ENCODE peak calls at places on chromosomes 16 and 17, in four cellular contexts. Z is fibroblast of lung, B is tibial nerve, V is colonic mucosa. P is an unnamed sample.
A peak's percentile ranks its signal among the peaks of the same experiment; 100 is the strongest.

GRCh38 chr17:42459256-42459982 is 741 bp downstream of the ATP6V0A1 start:
- DNase-seq in B (peak; percentile 64), Z (peak; percentile 65), V (peak; percentile 70), P (peak; percentile 62)

GRCh38 chr17:8121531-8122390 is 2.1 kb downstream of the HES7 start:
- DNase-seq in V (peak; percentile 65), B (no peak), Z (peak; percentile 72), P (peak; percentile 17)

GRCh38 chr17:18160128-18160856 is 23.3 kb upstream of the ALKBH5 start:
- DNase-seq in B (no peak), Z (no peak), V (no peak), P (no peak)

GRCh38 chr16:68590201-68590994 is 51.3 kb downstream of the ZFP90 start:
- DNase-seq in V (peak; percentile 69), B (no peak), Z (peak; percentile 46), P (peak; percentile 60)

GRCh38 chr17:49667854-49668253 is 10.0 kb downstream of the SPOP start:
- DNase-seq in Z (no peak), V (no peak), B (no peak), P (no peak)

GRCh38 chr17:11493947-11494346 is 104.3 kb upstream of the DNAH9 start:
- DNase-seq in Z (no peak), V (no peak), B (no peak), P (no peak)

GRCh38 chr17:38893113-38893512 is 23.3 kb downstream of the LASP1 start:
- DNase-seq in B (no peak), Z (no peak), V (no peak), P (no peak)

GRCh38 chr16:51951668-51952298 is 595.2 kb downstream of the TOX3 start:
- DNase-seq in B (no peak), V (no peak), Z (peak; percentile 26), P (no peak)

GRCh38 chr17:29617481-29618271 is 5.0 kb downstream of the CORO6 start:
- DNase-seq in V (peak; percentile 89), Z (peak; percentile 59), B (peak; percentile 56), P (peak; percentile 78)

GRCh38 chr17:73267648-73268537 is 6.2 kb upstream of the CPSF4L start:
- DNase-seq in Z (no peak), V (no peak), B (no peak), P (no peak)

GRCh38 chr17:2056221-2057129 is 1.6 kb downstream of the HIC1 start:
- DNase-seq in B (no peak), V (no peak), Z (peak; percentile 74), P (no peak)

GRCh38 chr17:38672788-38673713 is 1.7 kb downstream of the EPOP start:
- DNase-seq in Z (no peak), V (no peak), B (no peak), P (no peak)

GRCh38 chr17:4229627-4230026 is 34.2 kb downstream of the ANKFY1 start:
- DNase-seq in Z (no peak), B (no peak), V (no peak), P (no peak)

GRCh38 chr16:15621456-15621855 is 21.5 kb downstream of the MARF1 start:
- DNase-seq in V (no peak), Z (no peak), B (no peak), P (no peak)

GRCh38 chr16:84851192-84852127 is 31.7 kb downstream of the CRISPLD2 start:
- DNase-seq in V (no peak), Z (peak; percentile 96), B (no peak), P (no peak)

GRCh38 chr16:23948949-23949392 is 113.2 kb downstream of the PRKCB start:
- DNase-seq in V (no peak), Z (no peak), B (no peak), P (peak; percentile 50)

GRCh38 chr16:69852815-69853214 is 90.7 kb downstream of the WWP2 start:
- DNase-seq in B (no peak), Z (no peak), V (no peak), P (no peak)

GRCh38 chr17:39058524-39058923 is 91.3 kb upstream of the FBXO47 start:
- DNase-seq in Z (no peak), B (no peak), V (no peak), P (no peak)

GRCh38 chr17:63126607-63127006 is 160.6 kb downstream of the TANC2 start:
- DNase-seq in Z (no peak), B (no peak), V (no peak), P (no peak)

GRCh38 chr16:84340305-84341040 is 27.9 kb upstream of the ATP2C2 start:
- DNase-seq in Z (no peak), V (peak; percentile 86), B (no peak), P (peak; percentile 79)

GRCh38 chr16:80296034-80296433 is 244.8 kb upstream of the DYNLRB2 start:
- DNase-seq in B (no peak), Z (no peak), V (no peak), P (no peak)

GRCh38 chr16:5505093-5505887 is 407.7 kb upstream of the EEF2KMT start:
- DNase-seq in V (no peak), B (no peak), Z (no peak), P (no peak)

GRCh38 chr16:76226011-76226410 is 51.2 kb upstream of the CNTNAP4 start:
- DNase-seq in Z (peak; percentile 31), V (no peak), B (no peak), P (no peak)

GRCh38 chr17:80785477-80786178 is 206.0 kb upstream of the CHMP6 start:
- DNase-seq in V (no peak), B (no peak), Z (no peak), P (no peak)

GRCh38 chr17:67911038-67911782 is 85.1 kb downstream of the C17orf58 start:
- DNase-seq in B (no peak), Z (no peak), V (no peak), P (no peak)

GRCh38 chr16:70159355-70160348 is 13.9 kb upstream of the CLEC18C start:
- DNase-seq in Z (peak; percentile 45), V (no peak), B (no peak), P (no peak)

GRCh38 chr16:84496991-84497390 is 7.5 kb downstream of the MEAK7 start:
- DNase-seq in V (no peak), B (no peak), Z (no peak), P (no peak)

GRCh38 chr17:58710948-58711552 is 18.6 kb downstream of the RAD51C start:
- DNase-seq in B (no peak), Z (peak; percentile 81), V (peak; percentile 42), P (peak; percentile 54)

GRCh38 chr16:21083729-21084268 is 66.8 kb downstream of the DNAH3 start:
- DNase-seq in Z (peak; percentile 60), B (peak; percentile 59), V (peak; percentile 71), P (peak; percentile 57)

GRCh38 chr16:2235234-2235651 is 1.0 kb upstream of the DNASE1L2 start:
- DNase-seq in B (no peak), V (no peak), Z (no peak), P (no peak)

GRCh38 chr17:54945671-54946070 is 22.8 kb downstream of the COX11 start:
- DNase-seq in Z (no peak), B (no peak), V (no peak), P (no peak)

GRCh38 chr17:79483122-79483521 is 127.7 kb downstream of the RBFOX3 start:
- DNase-seq in V (no peak), Z (no peak), B (no peak), P (no peak)

GRCh38 chr17:50056217-50056960 is 479 bp downstream of the ITGA3 start:
- DNase-seq in Z (peak; percentile 65), B (no peak), V (peak; percentile 70), P (peak; percentile 52)

GRCh38 chr16:64983983-64984382 is 137.9 kb downstream of the CDH11 start:
- DNase-seq in Z (peak; percentile 85), B (no peak), V (peak; percentile 26), P (peak; percentile 2)

GRCh38 chr16:2500937-2501750 is 12.6 kb upstream of the ATP6V0C start:
- DNase-seq in B (peak; percentile 73), Z (peak; percentile 83), V (peak; percentile 82), P (peak; percentile 64)

GRCh38 chr16:88531931-88532433 is 38.2 kb upstream of the ZC3H18 start:
- DNase-seq in B (no peak), V (no peak), Z (no peak), P (no peak)
- H3K4me1 ChIP-seq in B (peaks cover 20% of the 10 kb centered on the region), V (peaks cover 12% of the 10 kb centered on the region), Z (peaks cover 5% of the 10 kb centered on the region), P (peaks cover 4% of the 10 kb centered on the region)

DNA sequence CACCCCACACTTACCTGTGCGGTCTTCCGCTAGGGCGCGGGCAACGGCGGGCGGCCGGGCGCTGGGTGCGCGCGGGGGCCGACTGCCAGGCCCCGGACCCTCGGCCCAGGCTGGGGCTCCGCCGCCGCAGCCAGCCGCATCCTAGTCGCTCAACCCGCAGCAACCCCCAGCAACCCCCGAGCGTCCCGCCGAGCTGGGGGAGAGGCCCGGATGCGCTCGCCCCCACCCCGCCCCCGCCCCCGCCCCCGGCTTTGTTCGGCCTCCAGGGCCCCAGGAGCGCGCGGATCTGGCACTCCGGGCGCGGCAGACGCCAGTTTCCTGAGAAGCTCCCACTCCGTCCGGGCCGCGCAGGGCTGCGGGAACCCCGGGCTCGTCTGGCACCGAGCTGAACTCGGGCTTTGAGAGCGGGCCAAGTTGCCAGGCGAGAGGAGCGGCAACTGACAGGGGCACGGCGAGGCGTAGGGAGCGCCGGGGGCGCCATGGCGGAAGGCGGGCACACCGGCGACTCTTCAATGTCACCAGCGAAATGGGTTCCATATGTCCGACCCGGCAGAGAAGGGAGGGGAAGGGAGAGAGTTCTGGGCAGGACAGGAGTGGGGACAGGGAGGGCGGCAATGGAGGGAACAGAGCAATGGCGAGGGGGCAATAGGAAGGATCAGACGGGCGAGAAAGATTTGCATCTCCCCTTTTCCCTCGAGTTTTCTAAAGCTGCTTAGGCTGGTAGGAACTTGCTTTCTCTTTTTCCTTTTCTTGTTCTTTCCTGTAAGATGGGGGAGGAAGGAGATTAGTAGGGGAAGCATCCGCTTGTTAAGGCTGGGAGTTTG is 13.7 kb downstream of the HOXB4 start:
- DNase-seq in Z (no peak), B (no peak), V (no peak), P (no peak)
- H3K27me3 ChIP-seq in Z (no peaks in the 10 kb centered on the region), B (peaks cover 98% of the 10 kb centered on the region), V (no peaks in the 10 kb centered on the region), P (no peaks in the 10 kb centered on the region)

DNA sequence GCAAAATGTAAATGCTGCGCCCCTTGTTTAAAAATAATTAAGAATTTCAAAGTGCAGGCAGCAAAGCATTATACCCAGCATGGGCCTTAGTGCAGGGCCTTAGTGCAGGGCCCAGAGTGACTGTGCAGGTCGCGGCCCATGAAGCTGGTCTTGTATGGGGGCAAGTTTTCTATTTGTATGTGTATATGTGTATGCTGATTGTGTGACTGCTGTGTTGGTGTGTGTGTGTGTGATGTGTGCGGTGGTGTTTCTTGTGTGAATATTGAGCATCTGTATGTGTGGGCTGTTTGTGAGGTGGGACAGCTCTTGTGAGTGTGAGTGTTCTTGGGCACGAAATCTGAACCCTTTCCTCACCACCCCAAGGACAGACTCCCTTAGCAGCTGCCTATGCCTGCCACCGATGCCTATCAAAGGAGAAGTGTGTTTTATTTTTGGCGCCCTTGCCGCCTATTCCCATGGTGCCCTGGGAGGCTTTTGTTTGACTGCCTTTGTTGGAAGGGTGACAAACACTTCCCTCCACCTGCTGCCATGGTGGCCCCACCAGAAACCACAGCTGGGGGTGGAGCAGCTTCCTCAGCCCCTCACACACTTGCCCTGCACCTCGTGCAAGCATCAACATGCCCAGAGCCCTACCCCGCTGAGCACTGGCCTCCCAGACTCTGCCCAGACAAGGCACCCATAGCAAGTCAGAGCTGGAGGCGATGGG is 18.0 kb downstream of the CCR7 start:
- DNase-seq in Z (no peak), V (no peak), B (peak; percentile 5), P (no peak)
- H3K4me1 ChIP-seq in Z (peaks cover 44% of the 10 kb centered on the region), V (no peaks in the 10 kb centered on the region), B (peaks cover 63% of the 10 kb centered on the region), P (no peaks in the 10 kb centered on the region)

GRCh38 chr16:88883117-88883895 is 16.8 kb upstream of the PABPN1L start:
- DNase-seq in Z (no peak), B (no peak), V (no peak), P (no peak)

GRCh38 chr16:88881675-88882357 is 15.4 kb upstream of the PABPN1L start:
- DNase-seq in B (no peak), Z (no peak), V (no peak), P (no peak)

GRCh38 chr16:88881090-88881580 is 14.7 kb upstream of the PABPN1L start:
- DNase-seq in B (no peak), V (no peak), Z (no peak), P (peak; percentile 30)

GRCh38 chr16:88883946-88884345 is 17.5 kb upstream of the PABPN1L start:
- DNase-seq in B (no peak), V (no peak), Z (no peak), P (no peak)

GRCh38 chr16:88882358-88883030 is 16.0 kb upstream of the PABPN1L start:
- DNase-seq in Z (no peak), V (peak; percentile 48), B (no peak), P (peak; percentile 57)
- H3K27me3 ChIP-seq in Z (no peaks in the 10 kb centered on the region), V (peaks cover 5% of the 10 kb centered on the region), B (peaks cover 13% of the 10 kb centered on the region), P (no peaks in the 10 kb centered on the region)